ENCODE peak calls at places on chromosomes 6 and 20, in seven cellular contexts. O, U, C, A, K, T and N are unnamed samples.
A peak's percentile ranks its signal among the peaks of the same experiment; 100 is the strongest.

GRCh38 chr6:151067684-151068596 is 171.8 kb upstream of the AKAP12 start:
- DNase-seq in T (peak; percentile 98), C (peak; percentile 78), U (peak; percentile 95), O (no peak), A (no peak), K (no peak), N (peak; percentile 90)

GRCh38 chr6:90393232-90393884 is 96.7 kb upstream of the BACH2 start:
- DNase-seq in U (peak; percentile 56), A (peak; percentile 37), T (peak; percentile 41), C (peak; percentile 42), K (no peak), O (peak; percentile 66), N (no peak)

GRCh38 chr20:48653706-48654051 is 174.1 kb downstream of the PREX1 start:
- DNase-seq in O (no peak), A (no peak), T (no peak), U (no peak), K (no peak), C (no peak), N (no peak)

GRCh38 chr20:57211949-57212889 is 54.2 kb downstream of the BMP7 start:
- DNase-seq in K (no peak), T (peak; percentile 68), C (peak; percentile 72), U (peak; percentile 90), O (no peak), A (no peak), N (peak; percentile 86)

GRCh38 chr6:170403451-170403850 is 96.9 kb downstream of the FAM120B start:
- DNase-seq in O (no peak), K (no peak), T (no peak), C (no peak), A (no peak), U (peak; percentile 67), N (no peak)

GRCh38 chr20:57654363-57654997 is 34.3 kb upstream of the ZBP1 start:
- DNase-seq in U (peak; percentile 36), K (peak; percentile 49), T (peak; percentile 23), A (no peak), C (peak; percentile 10), O (peak; percentile 26), N (no peak)

GRCh38 chr20:22346716-22347115 is 237.7 kb downstream of the FOXA2 start:
- DNase-seq in K (no peak), A (no peak), O (peak; percentile 27), T (no peak), U (no peak), C (no peak), N (no peak)

GRCh38 chr6:81938991-81939773 is 186.7 kb upstream of the TENT5A start:
- DNase-seq in T (peak; percentile 29), O (no peak), A (no peak), U (peak; percentile 90), K (no peak), C (no peak), N (no peak)

GRCh38 chr20:38290829-38291581 is 13.0 kb upstream of the BPI start:
- DNase-seq in A (no peak), T (no peak), K (no peak), O (no peak), U (peak; percentile 65), C (no peak), N (peak; percentile 65)

GRCh38 chr6:68638225-68638900 is 3.3 kb downstream of the ADGRB3 start:
- DNase-seq in O (no peak), K (no peak), C (peak; percentile 31), A (no peak), U (peak; percentile 11), T (no peak), N (no peak)

GRCh38 chr20:34824026-34824860 is 1.2 kb downstream of the NCOA6 start:
- DNase-seq in A (peak; percentile 62), O (peak; percentile 82), C (peak; percentile 86), K (peak; percentile 73), U (peak; percentile 62), T (peak; percentile 82), N (peak; percentile 41)

GRCh38 chr6:160995271-160995670 is 3.7 kb downstream of the MAP3K4 start:
- DNase-seq in A (no peak), K (no peak), C (peak; percentile 64), U (no peak), O (no peak), T (no peak), N (no peak)

GRCh38 chr6:72770959-72771358 is 149.1 kb downstream of the KCNQ5 start:
- DNase-seq in T (no peak), C (no peak), O (no peak), A (no peak), U (no peak), K (no peak), N (no peak)

GRCh38 chr6:81169166-81169565 is 583.3 kb downstream of the TENT5A start:
- DNase-seq in T (no peak), A (no peak), O (no peak), C (no peak), U (no peak), K (no peak), N (no peak)

GRCh38 chr20:13118676-13119075 is 102.4 kb upstream of the ISM1 start:
- DNase-seq in O (no peak), T (no peak), C (no peak), U (no peak), A (no peak), K (no peak), N (no peak)

GRCh38 chr20:46089076-46089337 is 755 bp downstream of the NCOA5 start:
- DNase-seq in U (no peak), A (no peak), O (no peak), C (no peak), T (no peak), K (no peak), N (no peak)